ENCODE peak calls at places on chromosome 12, in eight cellular contexts. O is NCI-H2171 treated with DMSO at 0.1 percent for 48 hours, P is bronchial epithelial cell, Z is AG08395, S is nucleus accumbens, T is M059J, J is AG04450, N is AG09319. V is an unnamed sample.
A peak's percentile ranks its signal among the peaks of the same experiment; 100 is the strongest.

GRCh38 chr12:14481201-14481600 is 86.5 kb downstream of the PLBD1 start:
- DNase-seq in N (no peak), Z (no peak), O (no peak), J (no peak), T (no peak), P (no peak), S (no peak), V (no peak)

GRCh38 chr12:123269980-123270379 is 1.7 kb downstream of the CDK2AP1 start:
- DNase-seq in J (no peak), T (no peak), O (no peak), S (no peak), P (no peak), N (no peak), Z (no peak), V (no peak)

GRCh38 chr12:497501-498160 is 37.9 kb downstream of the B4GALNT3 start:
- DNase-seq in N (no peak), Z (no peak), J (no peak), P (peak; percentile 23), S (no peak), O (no peak), T (no peak), V (no peak)

GRCh38 chr12:14216405-14217294 is 148.8 kb upstream of the ATF7IP start:
- DNase-seq in P (peak; percentile 44), S (no peak), J (no peak), Z (peak; percentile 14), N (no peak), O (no peak), T (peak; percentile 64), V (no peak)

GRCh38 chr12:62313727-62314380 is 53.6 kb downstream of the USP15 start:
- DNase-seq in P (no peak), O (no peak), T (no peak), Z (no peak), N (no peak), S (no peak), J (no peak), V (no peak)

GRCh38 chr12:115000038-115000437 is 316.1 kb upstream of the TBX3 start:
- DNase-seq in T (peak; percentile 98), N (no peak), P (no peak), O (no peak), J (no peak), Z (no peak), S (no peak), V (no peak)

GRCh38 chr12:124386059-124386458 is 91.2 kb downstream of the RFLNA start:
- DNase-seq in Z (no peak), J (no peak), T (peak; percentile 71), O (no peak), N (no peak), P (no peak), S (no peak), V (no peak)

GRCh38 chr12:102478416-102479098 is 1.8 kb downstream of the IGF1 start:
- DNase-seq in Z (no peak), S (no peak), T (peak; percentile 51), O (peak; percentile 47), P (peak; percentile 26), N (no peak), J (no peak), V (no peak)

GRCh38 chr12:49293056-49293956 is 1.6 kb upstream of the PRPH start:
- DNase-seq in O (peak; percentile 92), T (no peak), P (no peak), S (no peak), Z (no peak), N (no peak), J (no peak), V (no peak)

GRCh38 chr12:122064034-122064777 is 14.3 kb upstream of the MLXIP start:
- DNase-seq in P (peak; percentile 76), N (peak; percentile 65), Z (peak; percentile 84), T (peak; percentile 92), O (peak; percentile 84), S (peak; percentile 37), J (no peak), V (peak; percentile 87)

GRCh38 chr12:109833307-109834189 is at the start of gene TRPV4:
- DNase-seq in Z (peak; percentile 64), S (no peak), T (no peak), O (no peak), P (no peak), J (no peak), N (no peak), V (no peak)

GRCh38 chr12:132211811-132212210 is 67.6 kb downstream of the NOC4L start:
- DNase-seq in O (no peak), P (no peak), J (no peak), S (no peak), N (no peak), Z (no peak), T (no peak), V (no peak)

GRCh38 chr12:1692895-1693294 is 2.0 kb downstream of the ADIPOR2 start:
- DNase-seq in O (no peak), J (no peak), T (no peak), N (no peak), S (no peak), Z (no peak), P (no peak), V (no peak)

GRCh38 chr12:66199141-66199540 is 10.1 kb downstream of the IRAK3 start:
- DNase-seq in O (no peak), N (no peak), T (no peak), J (no peak), Z (no peak), S (no peak), P (no peak), V (no peak)

GRCh38 chr12:105083551-105084105 is 630 bp downstream of the ALDH1L2 start:
- DNase-seq in N (no peak), S (no peak), P (peak; percentile 22), Z (peak; percentile 63), T (peak; percentile 49), J (peak; percentile 45), O (peak; percentile 73), V (no peak)